ENCODE peak calls at places on chromosomes 12 and 14, in seven cellular contexts. J, C, S, I, R, O and W are unnamed samples.

GRCh38 chr12:53352331-53353258 is 16.4 kb upstream of the SP7 start:
- DNase-seq in J (peak), C (peak), S (peak), I (peak), R (peak), O (peak), W (peak)

GRCh38 chr14:89531661-89532335 is 114.8 kb upstream of the FOXN3 start:
- DNase-seq in J (no peak), C (no peak), S (no peak), I (no peak), R (no peak), O (no peak), W (no peak)

GRCh38 chr12:19892186-19892585 is 452.9 kb downstream of the AEBP2 start:
- DNase-seq in J (no peak), C (no peak), S (no peak), I (no peak), R (no peak), O (no peak), W (no peak)

GRCh38 chr12:55681142-55682077 is 26.3 kb downstream of the ITGA7 start:
- DNase-seq in J (no peak), C (peak), S (no peak), I (peak), R (peak), O (peak), W (peak)

GRCh38 chr14:22099942-22100763 is 426.5 kb upstream of the OR4E1 start:
- DNase-seq in J (no peak), C (peak), S (no peak), I (peak), R (peak), O (peak), W (peak)

GRCh38 chr14:64112859-64113258 is 181.3 kb downstream of the ESR2 start:
- DNase-seq in J (no peak), C (peak), S (no peak), I (no peak), R (no peak), O (no peak), W (no peak)

GRCh38 chr12:117014342-117014887 is 84.8 kb downstream of the TESC start:
- DNase-seq in J (no peak), C (no peak), S (no peak), I (no peak), R (no peak), O (no peak), W (no peak)

GRCh38 chr12:107200394-107200793 is 107.0 kb upstream of the CRY1 start:
- DNase-seq in J (no peak), C (peak), S (no peak), I (peak), R (peak), O (peak), W (peak)

GRCh38 chr12:105228494-105228893 is 7.5 kb downstream of the APPL2 start:
- DNase-seq in J (no peak), C (no peak), S (no peak), I (peak), R (peak), O (peak), W (peak)

GRCh38 chr12:114294303-114294685 is 111.7 kb downstream of the TBX5 start:
- DNase-seq in J (no peak), C (no peak), S (no peak), I (peak), R (no peak), O (no peak), W (no peak)

GRCh38 chr14:67942311-67942710 is 122.7 kb downstream of the RAD51B start:
- DNase-seq in J (no peak), C (no peak), S (no peak), I (no peak), R (no peak), O (no peak), W (no peak)

GRCh38 chr12:125256537-125256936 is 191.3 kb downstream of the AACS start:
- DNase-seq in J (no peak), C (no peak), S (no peak), I (no peak), R (no peak), O (no peak), W (no peak)

GRCh38 chr12:89250648-89251047 is 101.7 kb downstream of the DUSP6 start:
- DNase-seq in J (no peak), C (no peak), S (no peak), I (peak), R (no peak), O (no peak), W (no peak)

GRCh38 chr12:33180921-33181320 is 258.7 kb downstream of the SYT10 start:
- DNase-seq in J (no peak), C (peak), S (no peak), I (no peak), R (no peak), O (peak), W (peak)

GRCh38 chr12:32809196-32809595 is 53.5 kb upstream of the YARS2 start:
- DNase-seq in J (no peak), C (no peak), S (no peak), I (no peak), R (no peak), O (peak), W (no peak)

GRCh38 chr12:106113042-106113441 is 25.7 kb downstream of the NUAK1 start:
- DNase-seq in J (no peak), C (no peak), S (no peak), I (peak), R (peak), O (peak), W (peak)

GRCh38 chr14:28243600-28243999 is 523.0 kb upstream of the FOXG1 start:
- DNase-seq in J (no peak), C (peak), S (no peak), I (peak), R (no peak), O (peak), W (peak)

GRCh38 chr12:107436376-107436775 is 249.2 kb upstream of the PWP1 start:
- DNase-seq in J (no peak), C (peak), S (no peak), I (peak), R (no peak), O (peak), W (peak)

GRCh38 chr12:49244161-49244560 is 20.7 kb upstream of the TUBA1C start:
- DNase-seq in J (no peak), C (no peak), S (no peak), I (peak), R (no peak), O (peak), W (peak)

GRCh38 chr12:131048611-131048990 is 94.9 kb downstream of the ADGRD1 start:
- DNase-seq in J (no peak), C (no peak), S (no peak), I (no peak), R (no peak), O (no peak), W (no peak)

GRCh38 chr12:124637586-124637985 is 70.2 kb upstream of the NCOR2 start:
- DNase-seq in J (no peak), C (peak), S (no peak), I (peak), R (no peak), O (no peak), W (no peak)

GRCh38 chr14:52299692-52300278 is 14.3 kb upstream of the PTGER2 start:
- DNase-seq in J (no peak), C (peak), S (no peak), I (peak), R (no peak), O (peak), W (peak)

GRCh38 chr14:65069874-65070709 is 32.2 kb downstream of the MAX start:
- DNase-seq in J (no peak), C (peak), S (no peak), I (no peak), R (no peak), O (no peak), W (no peak)

GRCh38 chr14:38125484-38125912 is 82.2 kb upstream of the SSTR1 start:
- DNase-seq in J (no peak), C (no peak), S (no peak), I (no peak), R (no peak), O (no peak), W (no peak)

GRCh38 chr12:32043928-32044549 is 62.6 kb upstream of the BICD1 start:
- DNase-seq in J (no peak), C (no peak), S (no peak), I (peak), R (no peak), O (no peak), W (no peak)

GRCh38 chr14:20873370-20874177 is 17.6 kb upstream of the RNASE3 start:
- DNase-seq in J (peak), C (no peak), S (no peak), I (peak), R (peak), O (peak), W (peak)

GRCh38 chr12:113413488-113413939 is 8.7 kb upstream of the SDSL start:
- DNase-seq in J (no peak), C (no peak), S (no peak), I (peak), R (no peak), O (no peak), W (peak)

GRCh38 chr12:16828891-16829290 is 222.9 kb upstream of the LMO3 start:
- DNase-seq in J (no peak), C (no peak), S (no peak), I (no peak), R (no peak), O (no peak), W (no peak)

GRCh38 chr12:75933136-75933535 is 98.4 kb downstream of the PHLDA1 start:
- DNase-seq in J (no peak), C (peak), S (no peak), I (peak), R (no peak), O (peak), W (peak)

GRCh38 chr14:50260511-50260910 is 29.1 kb upstream of the SOS2 start:
- DNase-seq in J (no peak), C (peak), S (no peak), I (peak), R (peak), O (peak), W (peak)

GRCh38 chr14:80136358-80136757 is 74.9 kb downstream of the DIO2 start:
- DNase-seq in J (no peak), C (no peak), S (no peak), I (peak), R (no peak), O (peak), W (peak)

GRCh38 chr12:130162267-130162666 is at the start of gene FZD10:
- DNase-seq in J (no peak), C (peak), S (no peak), I (no peak), R (peak), O (peak), W (no peak)

GRCh38 chr12:65306603-65307501 is 28.4 kb downstream of the MSRB3 start:
- DNase-seq in J (no peak), C (peak), S (no peak), I (peak), R (no peak), O (peak), W (peak)

GRCh38 chr14:102293784-102294183 is 11.2 kb downstream of the MOK start:
- DNase-seq in J (no peak), C (no peak), S (no peak), I (peak), R (no peak), O (peak), W (no peak)

GRCh38 chr12:88247241-88247643 is 105.1 kb downstream of the TMTC3 start:
- DNase-seq in J (no peak), C (peak), S (no peak), I (peak), R (no peak), O (peak), W (peak)